ENCODE peak calls at places on chromosomes 16 and 17, in five cellular contexts. Z is neural progenitor cell; F is ovary; R is CD8-positive, alpha-beta memory T cell; X is GM12878. T is an unnamed sample. For H3K4me1, the result is how much of the 10 kb centered on the place peaks cover.

GRCh38 chr17:78406396-78406795 is 27.9 kb downstream of the PGS1 start:
- DNase-seq in X (no peak), Z (no peak), F (no peak), R (no peak), T (no peak)

GRCh38 chr17:7204335-7204734 is 15.3 kb downstream of the DLG4 start:
- DNase-seq in F (peak), R (no peak), X (no peak), Z (no peak), T (no peak)

GRCh38 chr17:39867891-39868553 is at the start of gene ZPBP2:
- DNase-seq in Z (no peak), R (peak), X (no peak), F (no peak), T (no peak)

GRCh38 chr17:3796110-3796821 is 4.7 kb downstream of the ITGAE start:
- DNase-seq in F (no peak), X (peak), R (peak), Z (no peak), T (no peak)

GRCh38 chr16:17412221-17412620 is 58.5 kb downstream of the XYLT1 start:
- DNase-seq in R (no peak), Z (peak), X (no peak), F (no peak), T (no peak)

GRCh38 chr17:32513579-32513978 is 26.8 kb downstream of the CDK5R1 start:
- DNase-seq in F (no peak), R (no peak), Z (no peak), X (no peak), T (no peak)

GRCh38 chr17:40346061-40346767 is 18.3 kb downstream of the GJD3 start:
- DNase-seq in Z (no peak), F (no peak), R (no peak), X (no peak), T (no peak)

GRCh38 chr16:55701442-55702319 is 45.9 kb downstream of the SLC6A2 start:
- DNase-seq in X (no peak), Z (peak), F (peak), R (no peak), T (peak)

GRCh38 chr17:59435238-59435637 is 103.8 kb downstream of the YPEL2 start:
- DNase-seq in Z (no peak), F (no peak), X (no peak), R (no peak), T (no peak)

GRCh38 chr16:62035115-62036092 is 834 bp downstream of the CDH8 start:
- DNase-seq in Z (peak), F (no peak), R (no peak), X (no peak), T (no peak)

GRCh38 chr17:81477173-81477572 is 35.4 kb downstream of the ACTG1 start:
- DNase-seq in Z (no peak), F (no peak), X (no peak), R (no peak), T (no peak)

GRCh38 chr16:85054948-85055502 is 27.4 kb downstream of the KIAA0513 start:
- DNase-seq in F (no peak), X (no peak), R (no peak), Z (no peak), T (no peak)

GRCh38 chr16:84453061-84453752 is 51.3 kb downstream of the MEAK7 start:
- DNase-seq in Z (no peak), X (no peak), R (no peak), F (no peak), T (peak)

GRCh38 chr17:77696720-77697460 is 261.6 kb upstream of the TNRC6C start:
- DNase-seq in X (no peak), Z (no peak), F (no peak), R (no peak), T (no peak)

GRCh38 chr17:34254651-34255380 is at the start of gene CCL2:
- DNase-seq in X (no peak), R (no peak), Z (peak), F (peak), T (peak)

GRCh38 chr16:82229800-82230619 is 60.0 kb upstream of the MPHOSPH6 start:
- DNase-seq in F (no peak), R (peak), Z (peak), X (peak), T (peak)

GRCh38 chr16:50616883-50617629 is 64.1 kb downstream of the SNX20 start:
- DNase-seq in R (no peak), X (no peak), Z (no peak), F (peak), T (no peak)

GRCh38 chr16:4081035-4081434 is 35.2 kb downstream of the ADCY9 start:
- DNase-seq in X (no peak), Z (peak), F (no peak), R (no peak), T (no peak)

GRCh38 chr16:78098087-78098486 is 1.4 kb upstream of the WWOX start:
- DNase-seq in Z (no peak), F (no peak), X (no peak), R (no peak), T (no peak)

GRCh38 chr17:68539536-68540469 is 27.6 kb downstream of the PRKAR1A start:
- DNase-seq in F (peak), R (no peak), X (no peak), Z (peak), T (peak)

GRCh38 chr16:4613636-4614570 is 785 bp downstream of the UBALD1 start:
- DNase-seq in Z (peak), R (no peak), F (no peak), X (no peak), T (peak)

GRCh38 chr16:57653936-57654335 is 14.2 kb upstream of the ADGRG3 start:
- DNase-seq in Z (no peak), X (no peak), F (no peak), R (no peak), T (no peak)

GRCh38 chr17:39606434-39607056 is 1.2 kb downstream of the NEUROD2 start:
- DNase-seq in R (no peak), X (no peak), F (no peak), Z (peak), T (no peak)

GRCh38 chr16:28098171-28098958 is 34.9 kb upstream of the GSG1L start:
- DNase-seq in F (no peak), R (no peak), Z (no peak), X (no peak), T (peak)

GRCh38 chr16:84340305-84341040 is 27.9 kb upstream of the ATP2C2 start:
- DNase-seq in F (no peak), R (no peak), X (no peak), Z (no peak), T (peak)

GRCh38 chr17:19023209-19023999 is 18.8 kb upstream of the FAM83G start:
- DNase-seq in F (no peak), R (no peak), Z (no peak), X (no peak), T (peak)

GRCh38 chr17:72598705-72599104 is 477.9 kb downstream of the SOX9 start:
- DNase-seq in X (no peak), F (no peak), R (no peak), Z (no peak), T (no peak)

GRCh38 chr17:6346387-6346786 is 88.5 kb downstream of the AIPL1 start:
- DNase-seq in Z (no peak), F (no peak), R (no peak), X (no peak), T (no peak)

GRCh38 chr17:82647593-82648164 is 565 bp downstream of the WDR45B start:
- DNase-seq in X (no peak), R (peak), F (no peak), Z (peak), T (no peak)

GRCh38 chr17:18093616-18094408 is 6.1 kb downstream of the DRG2 start:
- DNase-seq in R (no peak), F (peak), Z (peak), X (no peak), T (no peak)

GRCh38 chr17:59746849-59747445 is 39.5 kb downstream of the VMP1 start:
- DNase-seq in F (no peak), R (peak), X (no peak), Z (peak), T (no peak)

GRCh38 chr17:65017375-65017774 is 39.2 kb downstream of the GNA13 start:
- DNase-seq in F (peak), Z (peak), X (no peak), R (no peak), T (no peak)

GRCh38 chr16:89049484-89050118 is 44.1 kb upstream of the ACSF3 start:
- DNase-seq in X (no peak), Z (no peak), R (no peak), F (no peak), T (peak)

GRCh38 chr16:82329504-82330192 is 159.6 kb upstream of the MPHOSPH6 start:
- DNase-seq in R (no peak), X (no peak), Z (peak), F (no peak), T (no peak)

GRCh38 chr17:66955821-66956220 is 8.7 kb upstream of the CACNG4 start:
- DNase-seq in R (no peak), X (no peak), F (no peak), Z (no peak), T (no peak)

GRCh38 chr17:76567634-76568432 is 17.8 kb downstream of the ST6GALNAC2 start:
- DNase-seq in F (no peak), Z (no peak), X (no peak), R (peak), T (peak)

GRCh38 chr17:76566613-76566943 is 19.1 kb downstream of the ST6GALNAC2 start:
- DNase-seq in X (no peak), R (no peak), Z (no peak), F (no peak), T (no peak)

GRCh38 chr17:76568771-76569170 is 16.9 kb downstream of the ST6GALNAC2 start:
- DNase-seq in R (no peak), Z (no peak), X (no peak), F (no peak), T (no peak)

GRCh38 chr17:76566988-76567431 is 18.6 kb downstream of the ST6GALNAC2 start:
- DNase-seq in R (no peak), F (no peak), X (no peak), Z (no peak), T (no peak)

GRCh38 chr17:76565728-76566612 is 19.7 kb downstream of the ST6GALNAC2 start:
- DNase-seq in F (no peak), R (no peak), Z (no peak), X (no peak), T (no peak)
- H3K4me1 ChIP-seq in F (under half), R (under half), Z (under half), X (under half), T (under half)

DNA sequence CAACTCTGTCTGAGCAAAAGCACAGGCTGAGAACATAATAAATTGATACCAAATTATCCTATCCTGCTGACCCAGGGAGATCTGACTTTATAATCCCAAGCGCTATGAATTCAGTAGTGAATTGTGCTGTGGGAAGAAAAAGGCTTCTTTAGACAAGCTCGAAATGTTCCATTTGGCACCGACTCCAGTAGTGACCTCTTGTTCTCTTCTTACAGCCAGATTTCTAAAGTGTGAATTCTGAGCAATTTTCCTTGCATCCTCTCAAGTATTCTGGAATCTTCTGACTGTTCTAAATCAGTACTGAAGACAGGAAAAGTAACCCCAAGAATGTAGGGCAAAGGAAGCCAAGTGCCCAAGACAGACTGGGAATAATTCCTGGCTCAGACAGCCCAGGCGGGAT is 58.2 kb downstream of the CDYL2 start:
- DNase-seq in Z (no peak), R (no peak), F (no peak), X (no peak), T (no peak)
- H3K27ac ChIP-seq in Z (no peak), R (no peak), F (no peak), X (no peak), T (no peak)

DNA sequence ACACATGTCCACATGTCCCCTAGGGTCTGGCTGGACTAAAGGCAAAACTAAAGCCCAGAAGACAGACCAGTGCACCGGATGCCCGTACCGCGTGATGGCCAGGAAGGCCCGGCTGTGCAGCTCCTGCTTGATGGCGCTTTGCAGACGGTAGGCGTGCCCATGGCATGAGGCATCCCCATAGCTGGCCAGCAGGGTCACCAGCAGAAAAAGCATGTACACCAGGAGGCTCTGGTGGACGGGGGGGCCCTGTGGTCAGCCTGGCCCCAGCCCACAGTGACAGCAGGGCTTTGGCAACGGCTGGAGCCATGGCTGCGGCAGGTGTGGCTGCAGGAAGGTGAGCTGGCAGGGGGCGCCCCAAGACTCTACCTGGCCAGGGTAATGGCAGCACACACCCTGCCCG is 42.8 kb downstream of the PKD1 start:
- DNase-seq in Z (no peak), R (no peak), F (no peak), X (no peak), T (no peak)
- H3K4me3 ChIP-seq in Z (no peak), R (no peak), F (no peak), X (no peak), T (no peak)

DNA sequence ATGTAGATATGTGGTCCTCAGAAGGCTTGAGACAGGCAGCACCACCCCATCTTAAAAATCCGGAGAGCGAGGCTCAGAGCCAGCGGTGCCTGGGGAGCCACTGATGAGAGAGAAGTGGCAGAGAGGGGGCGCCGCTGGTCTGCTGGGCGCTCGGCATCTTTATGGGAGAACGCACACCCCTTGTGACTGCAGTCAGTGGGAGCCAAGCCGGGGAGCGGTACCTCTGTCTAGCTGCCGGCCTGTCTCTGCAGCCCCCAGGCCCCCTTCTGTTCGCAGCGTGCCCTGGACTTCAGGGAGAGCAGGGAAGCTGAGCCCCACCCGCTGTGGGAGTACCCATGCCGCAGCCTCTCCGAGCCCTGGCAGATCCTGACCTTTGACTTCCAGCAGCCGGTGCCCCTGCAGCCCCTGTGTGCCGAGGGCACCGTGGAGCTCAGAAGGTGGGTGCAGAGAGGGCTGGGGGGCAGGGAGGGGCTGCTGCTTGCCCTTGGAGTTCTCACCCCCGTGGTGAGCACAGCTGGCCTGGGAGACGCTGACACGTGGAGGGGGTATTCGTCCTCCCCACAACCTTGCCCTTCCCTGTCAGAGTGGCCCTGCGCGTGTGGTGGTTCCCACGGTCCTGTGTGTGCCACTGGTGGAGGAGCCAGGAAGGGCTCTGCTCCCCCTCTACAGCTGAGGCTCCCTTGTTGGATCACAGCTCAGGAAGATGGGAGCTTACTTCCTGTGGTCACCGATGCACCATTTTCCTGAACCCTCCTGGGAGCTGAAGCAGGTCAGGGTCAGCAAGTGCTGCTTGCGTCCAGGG is 44.8 kb downstream of the PRMT7 start:
- DNase-seq in Z (peak), R (no peak), X (no peak), F (no peak), T (peak)
- H3K4me1 ChIP-seq in Z (under half), R (under half), X (under half), F (under half), T (under half)

GRCh38 chr16:65532846-65533245 is 411.0 kb upstream of the CDH11 start:
- DNase-seq in X (no peak), F (no peak), R (no peak), Z (no peak), T (no peak)

GRCh38 chr16:65532218-65532617 is 410.4 kb upstream of the CDH11 start:
- DNase-seq in R (no peak), F (no peak), X (no peak), Z (peak), T (no peak)

GRCh38 chr16:65537336-65537735 is 415.5 kb upstream of the CDH11 start:
- DNase-seq in X (no peak), F (no peak), Z (no peak), R (no peak), T (no peak)

GRCh38 chr16:65531475-65531874 is 409.6 kb upstream of the CDH11 start:
- DNase-seq in Z (no peak), X (no peak), F (no peak), R (no peak), T (no peak)

GRCh38 chr16:65534121-65534528 is 412.3 kb upstream of the CDH11 start:
- DNase-seq in R (no peak), Z (no peak), X (no peak), F (no peak), T (no peak)
- H3K27ac ChIP-seq in R (no peak), Z (no peak), X (no peak), F (no peak), T (no peak)

GRCh38 chr17:74464730-74465377 is 1.6 kb upstream of the CD300A start:
- DNase-seq in Z (no peak), F (no peak), X (no peak), R (no peak), T (no peak)
- H3K4me3 ChIP-seq in Z (no peak), F (no peak), X (no peak), R (peak), T (no peak)

DNA sequence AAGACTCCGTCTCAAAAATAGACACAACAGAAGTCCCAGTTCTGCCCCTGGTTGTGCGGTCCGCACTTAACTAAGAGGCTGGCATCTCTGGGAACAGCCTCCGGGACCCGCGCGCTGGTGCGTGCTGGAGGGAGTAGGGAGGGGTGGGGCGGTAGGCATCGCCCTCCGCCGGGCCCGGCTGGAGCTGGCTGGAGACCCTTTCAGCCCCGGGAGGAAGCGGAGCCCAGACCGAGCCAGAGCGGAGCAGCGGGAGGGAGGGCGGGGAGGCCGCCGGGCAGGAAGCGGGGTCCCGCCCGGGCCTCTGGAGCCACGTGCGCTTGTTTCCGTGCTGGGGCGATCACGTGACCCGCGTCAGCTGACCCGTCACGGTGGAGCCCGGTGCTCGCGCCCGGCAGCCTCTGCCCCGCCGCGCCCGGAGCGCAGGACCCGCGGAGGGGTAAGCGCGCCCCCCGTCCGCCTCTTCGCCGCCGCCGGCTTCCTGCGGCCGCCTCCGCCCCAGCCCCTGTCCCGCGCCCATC is at the start of gene WDR81:
- DNase-seq in Z (peak), R (peak), X (no peak), F (peak), T (peak)
- H3K4me1 ChIP-seq in Z (under half), R (under half), X (under half), F (under half), T (half or more)

DNA sequence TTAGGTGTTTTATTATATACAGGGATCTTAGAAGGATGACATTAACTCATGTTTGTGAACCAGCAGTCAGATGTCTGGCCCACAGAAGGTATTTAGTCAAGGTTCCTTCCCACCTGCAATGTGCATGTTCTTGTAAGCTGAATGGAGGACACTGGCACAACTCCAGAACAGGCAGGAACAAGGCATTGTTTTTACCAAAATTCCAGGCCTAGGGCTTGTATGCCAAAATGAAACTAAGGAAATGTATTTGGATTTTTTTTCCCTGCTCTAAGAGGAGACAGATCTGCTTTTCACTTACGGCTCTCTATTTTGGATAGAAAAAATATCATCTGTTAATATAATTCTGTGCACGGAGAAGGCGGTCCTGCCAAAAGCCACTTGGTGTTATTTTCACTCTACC is 312.5 kb downstream of the GRIN2A start:
- DNase-seq in Z (no peak), R (no peak), X (no peak), F (peak), T (no peak)
- H3K27ac ChIP-seq in Z (no peak), R (no peak), X (no peak), F (no peak), T (no peak)